ENCODE peak calls at places on chromosomes 2 and 18, in six cellular contexts. J is endothelial cell, H is cardiac muscle cell, U is BJ, L is Peyer's patch, I is ovary. T is an unnamed sample.

GRCh38 chr2:222859786-222860726 is 780 bp upstream of the ACSL3 start:
- DNase-seq in J (peak), H (peak), U (no peak), L (no peak), I (peak), T (peak)

GRCh38 chr2:58895849-58896248 is 654.7 kb upstream of the FANCL start:
- DNase-seq in J (no peak), H (no peak), U (no peak), L (no peak), I (no peak), T (no peak)

GRCh38 chr18:64807560-64807959 is 658.7 kb upstream of the LINC00305 start:
- DNase-seq in J (no peak), H (no peak), U (no peak), L (no peak), I (no peak), T (no peak)

GRCh38 chr18:13800505-13801259 is 23.3 kb upstream of the MC5R start:
- DNase-seq in J (peak), H (peak), U (no peak), L (peak), I (peak), T (no peak)

GRCh38 chr2:16553222-16553621 is 112.4 kb downstream of the CYRIA start:
- DNase-seq in J (peak), H (peak), U (no peak), L (no peak), I (peak), T (no peak)

GRCh38 chr2:62415518-62415917 is 90.5 kb downstream of the TMEM17 start:
- DNase-seq in J (no peak), H (no peak), U (no peak), L (no peak), I (no peak), T (no peak)

GRCh38 chr2:219560037-219560892 is 11.1 kb downstream of the OBSL1 start:
- DNase-seq in J (no peak), H (no peak), U (no peak), L (peak), I (peak), T (no peak)

GRCh38 chr2:71460595-71461303 is 7.4 kb downstream of the DYSF start:
- DNase-seq in J (no peak), H (no peak), U (no peak), L (no peak), I (no peak), T (no peak)

GRCh38 chr2:130319536-130319935 is 23.2 kb upstream of the IMP4 start:
- DNase-seq in J (no peak), H (no peak), U (no peak), L (no peak), I (no peak), T (no peak)

GRCh38 chr2:225454412-225454811 is 54.9 kb downstream of the NYAP2 start:
- DNase-seq in J (no peak), H (no peak), U (no peak), L (no peak), I (no peak), T (no peak)

GRCh38 chr18:5543854-5544389 is at the start of gene EPB41L3:
- DNase-seq in J (peak), H (peak), U (no peak), L (peak), I (peak), T (no peak)

GRCh38 chr2:4976407-4976806 is 715.8 kb upstream of the SOX11 start:
- DNase-seq in J (no peak), H (no peak), U (no peak), L (no peak), I (no peak), T (no peak)

GRCh38 chr18:23929362-23929940 is 85.1 kb upstream of the TTC39C start:
- DNase-seq in J (no peak), H (no peak), U (no peak), L (no peak), I (no peak), T (no peak)

GRCh38 chr2:48474599-48475298 is 55.2 kb upstream of the STON1 start:
- DNase-seq in J (no peak), H (peak), U (no peak), L (no peak), I (no peak), T (no peak)

GRCh38 chr18:75204262-75204977 is 4.5 kb downstream of the PTGR3 start:
- DNase-seq in J (peak), H (peak), U (no peak), L (peak), I (peak), T (no peak)

GRCh38 chr2:239002960-239003932 is 155.4 kb downstream of the TWIST2 start:
- DNase-seq in J (no peak), H (no peak), U (peak), L (peak), I (no peak), T (no peak)
- TF ChIP-seq CTCF in J (no peak), H (peak), U (peak), L (no peak), I (no peak), T (no peak)

DNA sequence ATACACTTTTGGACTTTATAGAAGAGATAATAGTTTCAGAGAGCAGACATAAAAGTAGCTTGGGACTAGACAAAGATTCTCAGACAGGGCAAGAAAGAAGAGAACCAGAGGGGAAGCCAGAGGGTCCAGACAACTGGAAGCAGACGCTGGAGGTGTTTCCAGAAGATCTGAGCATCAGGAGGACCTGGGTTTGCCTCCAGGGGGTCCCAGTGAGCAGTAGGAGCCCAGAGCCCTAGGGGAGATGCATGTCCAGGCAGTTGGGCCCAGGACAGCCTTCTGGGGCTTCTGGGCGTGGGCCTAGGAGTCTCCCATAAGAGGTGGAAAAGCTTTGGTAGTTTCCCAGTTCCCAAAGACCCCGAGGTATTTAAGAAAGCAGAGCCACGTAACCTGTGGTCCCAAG is 251.2 kb upstream of the ID2 start:
- DNase-seq in J (no peak), H (no peak), U (no peak), L (no peak), I (no peak), T (no peak)
- TF ChIP-seq CTCF in J (no peak), H (no peak), U (no peak), L (no peak), I (no peak), T (no peak)

DNA sequence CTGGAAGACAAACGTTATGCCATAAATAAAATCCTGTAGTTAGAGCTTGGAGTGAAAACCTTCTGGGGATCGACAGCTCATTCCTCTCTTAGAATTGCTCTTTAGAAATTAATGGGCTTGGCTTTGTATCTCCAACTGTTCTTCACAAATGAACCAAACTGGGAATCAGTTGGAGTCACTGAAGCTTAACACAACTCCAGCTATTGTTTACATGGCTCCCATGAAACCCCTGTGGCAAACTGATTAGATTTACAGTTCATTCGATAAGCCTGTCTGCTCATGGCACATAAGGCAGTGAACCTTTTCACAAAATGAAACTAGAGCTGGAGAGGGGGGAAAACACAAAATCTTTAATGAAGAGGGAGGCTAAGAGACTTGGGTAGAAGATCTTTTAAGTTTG is 11.6 kb upstream of the ITGA6 start:
- DNase-seq in J (no peak), H (no peak), U (no peak), L (no peak), I (no peak), T (no peak)
- TF ChIP-seq CTCF in J (no peak), H (no peak), U (no peak), L (no peak), I (no peak), T (no peak)

DNA sequence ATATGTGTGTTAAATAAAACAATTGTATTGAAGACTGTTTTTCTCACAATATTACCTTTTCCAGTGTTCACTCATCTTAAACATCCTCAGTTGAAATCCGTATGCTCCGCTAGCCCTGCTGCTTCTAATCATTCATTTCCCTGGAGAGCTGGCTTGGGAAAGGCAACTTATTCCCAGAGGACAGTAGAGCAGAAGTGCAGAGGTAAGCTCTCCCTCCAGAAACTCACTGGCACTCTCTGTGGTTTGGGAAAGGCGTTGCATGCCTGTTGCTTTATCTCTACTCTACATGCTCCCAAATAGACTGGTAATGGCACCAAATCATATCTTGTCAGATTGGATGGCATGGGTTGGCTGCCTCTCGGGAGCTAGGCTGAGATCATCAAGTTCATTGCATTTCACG is 117.1 kb upstream of the BOD1L2 start:
- DNase-seq in J (no peak), H (no peak), U (no peak), L (no peak), I (no peak), T (no peak)
- TF ChIP-seq CTCF in J (peak), H (no peak), U (no peak), L (no peak), I (no peak), T (no peak)

DNA sequence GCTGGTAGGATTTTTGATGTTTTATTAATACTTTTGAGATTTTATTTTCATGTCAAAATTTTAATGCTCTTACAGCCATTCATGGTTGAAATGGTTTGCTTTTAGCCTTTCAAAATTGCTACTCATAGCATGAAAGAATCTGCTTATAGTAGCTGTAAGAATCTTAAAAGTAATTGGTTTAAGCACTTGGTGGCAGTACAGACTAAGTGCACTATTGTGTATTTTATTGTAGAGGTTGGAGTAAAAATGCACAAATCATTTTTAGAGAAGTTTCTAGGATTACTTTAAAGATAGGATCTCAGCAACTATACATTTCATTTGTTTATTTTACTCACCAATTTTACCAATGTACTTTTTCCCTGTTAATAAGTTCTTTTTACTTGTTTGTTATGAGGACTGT is 205.8 kb downstream of the SPAG16 start:
- DNase-seq in J (no peak), H (peak), U (no peak), L (no peak), I (no peak), T (no peak)
- TF ChIP-seq CTCF in J (no peak), H (no peak), U (no peak), L (no peak), I (no peak), T (no peak)

GRCh38 chr18:61531182-61531581 is 198.0 kb downstream of the CDH20 start:
- DNase-seq in J (no peak), H (no peak), U (no peak), L (no peak), I (no peak), T (no peak)

GRCh38 chr18:61535401-61535800 is 202.2 kb downstream of the CDH20 start:
- DNase-seq in J (no peak), H (no peak), U (no peak), L (no peak), I (no peak), T (no peak)

GRCh38 chr18:61528961-61529360 is 195.7 kb downstream of the CDH20 start:
- DNase-seq in J (no peak), H (no peak), U (no peak), L (no peak), I (no peak), T (no peak)

GRCh38 chr18:61530681-61531080 is 197.5 kb downstream of the CDH20 start:
- DNase-seq in J (no peak), H (no peak), U (no peak), L (no peak), I (no peak), T (no peak)

DNA sequence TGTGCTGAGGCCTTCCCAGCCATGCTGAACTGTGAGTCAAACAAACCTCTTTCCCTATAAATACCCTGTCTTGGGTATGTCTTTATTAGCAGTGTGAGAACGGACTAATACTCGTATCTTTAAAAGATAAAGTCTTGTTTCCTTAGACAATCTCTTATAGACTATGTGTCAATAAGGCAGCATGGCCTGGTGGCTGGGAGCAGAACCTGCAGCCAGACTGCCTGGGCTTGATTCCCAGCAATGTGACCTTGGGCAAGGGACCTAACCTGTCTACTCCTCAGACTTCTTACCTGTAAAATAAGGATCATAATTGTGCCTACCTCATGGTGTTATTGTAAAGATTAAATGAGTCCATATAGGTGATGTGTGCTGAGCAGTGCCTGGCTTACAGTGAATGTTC is 198.7 kb downstream of the CDH20 start:
- DNase-seq in J (no peak), H (no peak), U (no peak), L (no peak), I (no peak), T (no peak)
- TF ChIP-seq CTCF in J (no peak), H (no peak), U (no peak), L (no peak), I (no peak), T (no peak)

DNA sequence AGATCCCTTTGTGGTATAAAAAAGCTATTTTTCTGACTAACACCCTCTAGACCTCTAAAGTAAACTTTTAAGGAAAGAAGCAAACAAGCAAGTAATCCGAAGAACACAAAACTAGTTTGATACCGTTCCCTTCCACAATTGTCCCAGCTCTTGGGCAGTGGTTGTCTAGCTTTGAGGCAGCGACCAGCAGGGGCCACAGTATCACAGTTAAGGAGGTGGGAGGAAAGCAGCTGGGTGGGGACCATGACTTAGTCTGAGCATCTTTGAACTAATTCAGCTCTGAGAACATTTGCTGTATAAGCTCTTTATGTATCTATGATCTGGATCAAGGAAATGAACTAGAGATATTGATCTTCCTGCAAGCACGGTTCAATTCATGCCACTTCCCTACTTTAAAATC is 51.0 kb downstream of the SF3B1 start:
- DNase-seq in J (no peak), H (no peak), U (no peak), L (no peak), I (no peak), T (no peak)
- TF ChIP-seq CTCF in J (no peak), H (no peak), U (no peak), L (no peak), I (no peak), T (no peak)

GRCh38 chr2:235394278-235394828 is 99.5 kb upstream of the AGAP1 start:
- DNase-seq in J (no peak), H (no peak), U (peak), L (no peak), I (no peak), T (no peak)
- TF ChIP-seq CTCF in J (no peak), H (no peak), U (no peak), L (no peak), I (no peak), T (no peak)